ENCODE peak calls at places on chromosomes 3 and 15, in six cellular contexts. Q, Z, G, V, A and F are unnamed samples.

GRCh38 chr3:51710631-51711351 is 3.9 kb downstream of the GRM2 start:
- DNase-seq in Q (no peak), Z (no peak), G (no peak), V (peak; percentile 10), A (no peak), F (no peak)

GRCh38 chr15:58420579-58421043 is 11.2 kb upstream of the LIPC start:
- DNase-seq in Q (no peak), Z (no peak), G (no peak), V (no peak), A (no peak), F (no peak)

GRCh38 chr3:14812196-14812785 is 6.5 kb upstream of the FGD5 start:
- DNase-seq in Q (no peak), Z (no peak), G (no peak), V (no peak), A (no peak), F (no peak)

GRCh38 chr3:128011140-128011539 is 41.1 kb upstream of the SEC61A1 start:
- DNase-seq in Q (no peak), Z (no peak), G (peak; percentile 10), V (no peak), A (no peak), F (no peak)

GRCh38 chr3:11447584-11448200 is 175.5 kb downstream of the ATG7 start:
- DNase-seq in Q (no peak), Z (no peak), G (no peak), V (no peak), A (no peak), F (no peak)

GRCh38 chr3:139280027-139280671 is 63.7 kb upstream of the MRPS22 start:
- DNase-seq in Q (no peak), Z (no peak), G (no peak), V (no peak), A (no peak), F (no peak)

GRCh38 chr3:161599702-161600101 is 103.1 kb downstream of the OTOL1 start:
- DNase-seq in Q (no peak), Z (no peak), G (no peak), V (no peak), A (no peak), F (no peak)

GRCh38 chr3:143383433-143383832 is 263.9 kb downstream of the CHST2 start:
- DNase-seq in Q (no peak), Z (no peak), G (no peak), V (no peak), A (no peak), F (no peak)

GRCh38 chr3:154243353-154243752 is 80.9 kb downstream of the DHX36 start:
- DNase-seq in Q (no peak), Z (no peak), G (peak; percentile 15), V (no peak), A (no peak), F (no peak)

GRCh38 chr3:12812812-12813211 is 16.3 kb downstream of the CAND2 start:
- DNase-seq in Q (no peak), Z (no peak), G (no peak), V (no peak), A (no peak), F (no peak)

GRCh38 chr3:184361932-184362667 is 590 bp downstream of the POLR2H start:
- DNase-seq in Q (peak; percentile 91), Z (peak; percentile 70), G (peak; percentile 38), V (peak; percentile 69), A (peak; percentile 64), F (peak; percentile 68)

GRCh38 chr3:115475178-115476041 is 147.9 kb upstream of the GAP43 start:
- DNase-seq in Q (no peak), Z (no peak), G (no peak), V (no peak), A (no peak), F (peak; percentile 29)

GRCh38 chr3:188179006-188179966 is 25.3 kb downstream of the LPP start:
- DNase-seq in Q (no peak), Z (no peak), G (peak; percentile 92), V (no peak), A (peak; percentile 68), F (peak; percentile 27)

GRCh38 chr3:40037582-40037981 is 228.2 kb downstream of the MYRIP start:
- DNase-seq in Q (no peak), Z (no peak), G (no peak), V (no peak), A (no peak), F (no peak)

GRCh38 chr15:43187544-43188155 is 2.4 kb downstream of the CCNDBP1 start:
- DNase-seq in Q (peak; percentile 45), Z (peak; percentile 49), G (peak; percentile 80), V (no peak), A (no peak), F (no peak)

GRCh38 chr15:67784057-67784781 is 41.1 kb upstream of the SKOR1 start:
- DNase-seq in Q (no peak), Z (peak; percentile 60), G (no peak), V (no peak), A (no peak), F (no peak)

GRCh38 chr15:32100286-32100685 is 70.0 kb downstream of the CHRNA7 start:
- DNase-seq in Q (no peak), Z (no peak), G (no peak), V (no peak), A (no peak), F (no peak)

GRCh38 chr15:64144192-64144564 is 7.4 kb upstream of the SNX22 start:
- DNase-seq in Q (no peak), Z (no peak), G (no peak), V (no peak), A (no peak), F (no peak)

GRCh38 chr3:71987828-71988227 is 202.9 kb upstream of the PROK2 start:
- DNase-seq in Q (no peak), Z (no peak), G (no peak), V (no peak), A (peak; percentile 9), F (no peak)

GRCh38 chr3:152471814-152472605 is 203.3 kb downstream of the MBNL1 start:
- DNase-seq in Q (peak; percentile 18), Z (peak; percentile 25), G (peak; percentile 54), V (peak; percentile 49), A (peak; percentile 93), F (peak; percentile 31)

GRCh38 chr3:101780661-101781060 is 1.6 kb downstream of the NXPE3 start:
- DNase-seq in Q (peak; percentile 14), Z (no peak), G (peak; percentile 91), V (no peak), A (no peak), F (no peak)

GRCh38 chr3:193771736-193772135 is 178.7 kb downstream of the OPA1 start:
- DNase-seq in Q (no peak), Z (no peak), G (no peak), V (no peak), A (no peak), F (no peak)

GRCh38 chr3:10551821-10552630 is 46.6 kb upstream of the ATP2B2 start:
- DNase-seq in Q (peak; percentile 56), Z (no peak), G (peak; percentile 19), V (peak; percentile 52), A (peak; percentile 12), F (no peak)

GRCh38 chr15:48696627-48697312 is 51.3 kb upstream of the FBN1 start:
- DNase-seq in Q (no peak), Z (no peak), G (peak; percentile 58), V (no peak), A (no peak), F (no peak)

GRCh38 chr15:75827691-75828090 is 15.6 kb upstream of the UBE2Q2 start:
- DNase-seq in Q (no peak), Z (no peak), G (no peak), V (no peak), A (no peak), F (no peak)

GRCh38 chr3:71463622-71464021 is 119.9 kb downstream of the FOXP1 start:
- DNase-seq in Q (no peak), Z (no peak), G (peak; percentile 26), V (no peak), A (no peak), F (no peak)

GRCh38 chr3:191727338-191727737 is 266.4 kb downstream of the PYDC2 start:
- DNase-seq in Q (no peak), Z (no peak), G (no peak), V (no peak), A (no peak), F (no peak)

GRCh38 chr3:100880845-100881244 is 112.4 kb downstream of the ABI3BP start:
- DNase-seq in Q (no peak), Z (no peak), G (peak; percentile 7), V (no peak), A (no peak), F (no peak)

GRCh38 chr3:58167431-58168351 is 43.1 kb downstream of the DNASE1L3 start:
- DNase-seq in Q (peak; percentile 13), Z (peak; percentile 85), G (peak; percentile 65), V (peak; percentile 63), A (peak; percentile 50), F (peak; percentile 68)

GRCh38 chr15:37483779-37484178 is 383.4 kb upstream of the MEIS2 start:
- DNase-seq in Q (no peak), Z (no peak), G (no peak), V (no peak), A (no peak), F (no peak)

GRCh38 chr15:77419050-77419835 is 661 bp downstream of the PEAK1 start:
- DNase-seq in Q (no peak), Z (peak; percentile 66), G (peak; percentile 53), V (peak; percentile 44), A (peak; percentile 10), F (peak; percentile 56)

GRCh38 chr3:23968467-23969184 is 23.5 kb downstream of the NR1D2 start:
- DNase-seq in Q (no peak), Z (no peak), G (peak; percentile 51), V (no peak), A (no peak), F (no peak)

GRCh38 chr15:65909831-65910230 is 40.5 kb downstream of the RAB11A start:
- DNase-seq in Q (no peak), Z (no peak), G (no peak), V (no peak), A (no peak), F (no peak)

GRCh38 chr3:163175970-163176369 is 1679.4 kb downstream of the OTOL1 start:
- DNase-seq in Q (no peak), Z (no peak), G (no peak), V (no peak), A (no peak), F (no peak)

GRCh38 chr15:27589260-27589659 is 509.9 kb downstream of the OCA2 start:
- DNase-seq in Q (no peak), Z (no peak), G (no peak), V (no peak), A (no peak), F (no peak)

GRCh38 chr15:51585953-51586352 is 36.6 kb downstream of the DMXL2 start:
- DNase-seq in Q (no peak), Z (no peak), G (no peak), V (no peak), A (no peak), F (no peak)

GRCh38 chr3:42875325-42876151 is at the start of gene CYP8B1:
- DNase-seq in Q (no peak), Z (no peak), G (no peak), V (no peak), A (no peak), F (no peak)